ENCODE peak calls at places on chromosomes 16 and 17, in four cellular contexts. Y is GM04504, S is T-cell, H is EL. V is an unnamed sample.

GRCh38 chr16:81461756-81462155 is 17.1 kb downstream of the CMIP start:
- DNase-seq in S (no peak), H (no peak), Y (no peak), V (no peak)

GRCh38 chr17:1643999-1644492 is 1.5 kb downstream of the SCARF1 start:
- DNase-seq in S (no peak), H (peak), Y (no peak), V (no peak)

GRCh38 chr17:63911041-63911635 is at the start of gene CSHL1:
- DNase-seq in S (no peak), Y (no peak), H (no peak), V (no peak)

GRCh38 chr16:46753015-46753414 is 4.9 kb upstream of the MYLK3 start:
- DNase-seq in H (no peak), Y (no peak), S (no peak), V (no peak)

GRCh38 chr17:55496094-55496881 is 15.0 kb downstream of the SMIM36 start:
- DNase-seq in Y (no peak), H (peak), S (no peak), V (no peak)

GRCh38 chr16:3113765-3114479 is 1.5 kb downstream of the ZNF205 start:
- DNase-seq in S (no peak), Y (no peak), H (peak), V (no peak)

GRCh38 chr17:58487589-58488427 is at the start of gene HSF5:
- DNase-seq in Y (no peak), S (peak), H (no peak), V (no peak)

GRCh38 chr17:45889579-45889978 is 4.8 kb upstream of the MAPT start:
- DNase-seq in S (no peak), Y (no peak), H (no peak), V (no peak)

GRCh38 chr16:68790130-68790761 is 53.1 kb upstream of the TANGO6 start:
- DNase-seq in H (peak), Y (peak), S (no peak), V (no peak)

GRCh38 chr16:1533443-1533951 is at the start of gene TMEM204:
- DNase-seq in H (peak), S (peak), Y (peak), V (no peak)

GRCh38 chr16:67207857-67208524 is 9.1 kb downstream of the ELMO3 start:
- DNase-seq in H (peak), Y (no peak), S (no peak), V (no peak)

GRCh38 chr17:21119247-21119944 is 7.4 kb upstream of the DHRS7B start:
- DNase-seq in H (peak), S (peak), Y (peak), V (peak)

GRCh38 chr17:64938925-64939474 is 19.7 kb upstream of the LRRC37A3 start:
- DNase-seq in H (peak), S (peak), Y (no peak), V (no peak)

GRCh38 chr17:31916496-31917064 is 15.1 kb upstream of the UTP6 start:
- DNase-seq in H (no peak), S (no peak), Y (no peak), V (no peak)

GRCh38 chr17:50356418-50356817 is 10.5 kb downstream of the XYLT2 start:
- DNase-seq in S (no peak), Y (no peak), H (no peak), V (no peak)

GRCh38 chr17:4808378-4808767 is 1.4 kb downstream of the PLD2 start:
- DNase-seq in Y (no peak), S (no peak), H (no peak), V (peak)

GRCh38 chr17:42329025-42329976 is 41.0 kb downstream of the STAT5A start:
- DNase-seq in S (no peak), H (peak), Y (peak), V (no peak)

GRCh38 chr16:2501938-2502900 is 11.5 kb upstream of the ATP6V0C start:
- DNase-seq in S (no peak), H (no peak), Y (no peak), V (no peak)

GRCh38 chr17:74268052-74268451 is 6.0 kb upstream of the DNAI2 start:
- DNase-seq in Y (no peak), S (no peak), H (no peak), V (no peak)

GRCh38 chr16:77679901-77680300 is 42.4 kb upstream of the NUDT7 start:
- DNase-seq in H (no peak), S (no peak), Y (no peak), V (no peak)

GRCh38 chr17:1967092-1967662 is 58.0 kb downstream of the RTN4RL1 start:
- DNase-seq in S (no peak), H (no peak), Y (no peak), V (no peak)

GRCh38 chr17:78141437-78142112 is 4.6 kb upstream of the C17orf99 start:
- DNase-seq in S (no peak), Y (no peak), H (no peak), V (no peak)

GRCh38 chr17:17536702-17537101 is 40.5 kb upstream of the RASD1 start:
- DNase-seq in H (no peak), Y (no peak), S (no peak), V (no peak)

GRCh38 chr17:21742326-21742725 is 50.0 kb downstream of the KCNJ18 start:
- DNase-seq in Y (no peak), H (no peak), S (no peak), V (no peak)

GRCh38 chr16:75402821-75403475 is 30.4 kb downstream of the CFDP1 start:
- DNase-seq in S (no peak), Y (no peak), H (peak), V (no peak)

GRCh38 chr17:77802811-77803220 is 155.7 kb upstream of the TNRC6C start:
- DNase-seq in Y (no peak), H (no peak), S (no peak), V (peak)

GRCh38 chr17:66200685-66201092 is 8.8 kb upstream of the CEP112 start:
- DNase-seq in S (peak), Y (peak), H (peak), V (peak)

GRCh38 chr16:89358030-89359005 is 132.0 kb downstream of the ANKRD11 start:
- DNase-seq in S (peak), Y (no peak), H (no peak), V (no peak)

GRCh38 chr17:49022391-49022941 is 25.3 kb downstream of the IGF2BP1 start:
- DNase-seq in Y (no peak), H (peak), S (no peak), V (no peak)

GRCh38 chr16:14071576-14072271 is 605 bp downstream of the MRTFB start:
- DNase-seq in Y (no peak), H (no peak), S (no peak), V (no peak)

GRCh38 chr16:13919330-13919682 is 648 bp upstream of the ERCC4 start:
- DNase-seq in H (no peak), S (no peak), Y (no peak), V (no peak)

V was measured in putamen.